ENCODE peak calls at places on chromosome 4, in nine cellular contexts. I is nephron progenitor cell, L is dorsolateral prefrontal cortex, A is heart left ventricle, X is activated B cell treated with CpG ODN at 0.5 μM for 24 hours, N is heart right ventricle, F is cardiac fibroblast, Y is progenitor cell of endocrine pancreas, P is astrocyte. H is an unnamed sample.

GRCh38 chr4:8770518-8771257 is 101.0 kb downstream of the HMX1 start:
- DNase-seq in I (no peak), L (no peak), A (no peak), X (no peak), N (no peak), F (no peak), Y (no peak), P (no peak), H (peak)

GRCh38 chr4:106650701-106651100 is 282.1 kb upstream of the GIMD1 start:
- DNase-seq in I (no peak), L (no peak), A (no peak), X (no peak), N (no peak), F (no peak), Y (no peak), P (no peak), H (no peak)

GRCh38 chr4:143403551-143403816 is 66.8 kb downstream of the GAB1 start:
- DNase-seq in I (no peak), L (no peak), A (no peak), X (no peak), N (no peak), F (no peak), Y (no peak), P (no peak), H (no peak)

GRCh38 chr4:179125870-179126269 is 1683.6 kb upstream of the AGA start:
- DNase-seq in I (no peak), L (no peak), A (no peak), X (no peak), N (no peak), F (no peak), Y (no peak), P (no peak), H (no peak)

GRCh38 chr4:40910706-40911105 is 161.0 kb downstream of the NSUN7 start:
- DNase-seq in I (no peak), L (no peak), A (no peak), X (no peak), N (no peak), F (peak), Y (no peak), P (no peak), H (no peak)

GRCh38 chr4:25792843-25793242 is 69.9 kb downstream of the SEL1L3 start:
- DNase-seq in I (no peak), L (no peak), A (no peak), X (no peak), N (no peak), F (no peak), Y (no peak), P (no peak), H (no peak)

GRCh38 chr4:82785248-82786003 is 13.2 kb downstream of the SCD5 start:
- DNase-seq in I (no peak), L (no peak), A (no peak), X (no peak), N (no peak), F (peak), Y (no peak), P (peak), H (no peak)

GRCh38 chr4:6297266-6297815 is 27.7 kb downstream of the WFS1 start:
- DNase-seq in I (no peak), L (no peak), A (no peak), X (no peak), N (no peak), F (no peak), Y (no peak), P (no peak), H (no peak)

GRCh38 chr4:3040447-3041191 is 33.7 kb downstream of the HTT-AS start:
- DNase-seq in I (no peak), L (no peak), A (no peak), X (no peak), N (no peak), F (no peak), Y (no peak), P (no peak), H (no peak)

GRCh38 chr4:186999676-187000075 is 276.0 kb upstream of the FAT1 start:
- DNase-seq in I (no peak), L (no peak), A (no peak), X (no peak), N (no peak), F (no peak), Y (no peak), P (no peak), H (no peak)

GRCh38 chr4:95548738-95549245 is at the start of gene UNC5C:
- DNase-seq in I (peak), L (peak), A (peak), X (no peak), N (peak), F (peak), Y (peak), P (peak), H (no peak)

GRCh38 chr4:1598641-1599481 is 85.3 kb downstream of the FAM53A start:
- DNase-seq in I (no peak), L (no peak), A (no peak), X (no peak), N (no peak), F (no peak), Y (no peak), P (no peak), H (no peak)

GRCh38 chr4:7697821-7698220 is 241.8 kb downstream of the AFAP1 start:
- DNase-seq in I (no peak), L (no peak), A (no peak), X (no peak), N (no peak), F (no peak), Y (no peak), P (no peak), H (no peak)

GRCh38 chr4:7699040-7699439 is 240.6 kb downstream of the AFAP1 start:
- DNase-seq in I (no peak), L (no peak), A (peak), X (no peak), N (peak), F (peak), Y (no peak), P (peak), H (no peak)

GRCh38 chr4:7697326-7697725 is 242.3 kb downstream of the AFAP1 start:
- DNase-seq in I (no peak), L (no peak), A (no peak), X (no peak), N (peak), F (no peak), Y (no peak), P (no peak), H (no peak)

GRCh38 chr4:7699825-7700224 is 239.8 kb downstream of the AFAP1 start:
- DNase-seq in I (no peak), L (no peak), A (no peak), X (no peak), N (no peak), F (no peak), Y (no peak), P (no peak), H (no peak)

DNA sequence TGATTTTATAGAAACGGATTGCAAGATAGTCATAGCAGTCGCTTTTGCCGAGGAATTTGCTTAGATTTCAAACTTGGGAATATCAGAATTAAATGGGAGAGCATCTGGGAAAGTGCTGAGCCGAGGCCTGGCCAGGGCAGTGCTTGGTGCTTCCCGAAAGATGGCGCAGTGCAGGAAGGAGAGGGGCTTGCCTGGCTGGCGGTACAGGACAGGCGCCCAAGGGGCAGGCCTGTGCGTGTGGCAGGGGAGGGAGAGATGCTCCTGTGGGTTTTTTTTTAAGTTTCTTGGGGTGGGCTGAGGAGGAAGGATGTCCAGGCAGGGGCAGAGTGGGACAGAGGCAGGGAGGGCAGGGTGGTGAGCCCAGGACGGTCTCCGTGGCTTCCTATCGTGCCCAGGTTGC is 241.1 kb downstream of the AFAP1 start:
- DNase-seq in I (peak), L (no peak), A (no peak), X (no peak), N (no peak), F (peak), Y (no peak), P (peak), H (no peak)
- TF ChIP-seq CTCF in I (no peak), L (no peak), A (no peak), X (no peak), N (no peak), F (peak), Y (no peak), P (no peak), H (no peak)

GRCh38 chr4:183599284-183599683 is 59.7 kb downstream of the RWDD4 start:
- DNase-seq in I (no peak), L (no peak), A (no peak), X (no peak), N (no peak), F (no peak), Y (no peak), P (no peak), H (no peak)

GRCh38 chr4:183601381-183601780 is 57.6 kb downstream of the RWDD4 start:
- DNase-seq in I (no peak), L (no peak), A (no peak), X (no peak), N (no peak), F (no peak), Y (no peak), P (no peak), H (no peak)

GRCh38 chr4:183599690-183600089 is 59.3 kb downstream of the RWDD4 start:
- DNase-seq in I (no peak), L (no peak), A (no peak), X (no peak), N (no peak), F (no peak), Y (no peak), P (no peak), H (no peak)

GRCh38 chr4:183602444-183603102 is 56.4 kb downstream of the RWDD4 start:
- DNase-seq in I (no peak), L (no peak), A (no peak), X (no peak), N (no peak), F (peak), Y (no peak), P (peak), H (no peak)

GRCh38 chr4:183600189-183600685 is 58.7 kb downstream of the RWDD4 start:
- DNase-seq in I (no peak), L (no peak), A (no peak), X (no peak), N (no peak), F (peak), Y (no peak), P (no peak), H (no peak)
- TF ChIP-seq CTCF in I (peak), L (no peak), A (no peak), X (no peak), N (no peak), F (peak), Y (peak), P (peak), H (no peak)

DNA sequence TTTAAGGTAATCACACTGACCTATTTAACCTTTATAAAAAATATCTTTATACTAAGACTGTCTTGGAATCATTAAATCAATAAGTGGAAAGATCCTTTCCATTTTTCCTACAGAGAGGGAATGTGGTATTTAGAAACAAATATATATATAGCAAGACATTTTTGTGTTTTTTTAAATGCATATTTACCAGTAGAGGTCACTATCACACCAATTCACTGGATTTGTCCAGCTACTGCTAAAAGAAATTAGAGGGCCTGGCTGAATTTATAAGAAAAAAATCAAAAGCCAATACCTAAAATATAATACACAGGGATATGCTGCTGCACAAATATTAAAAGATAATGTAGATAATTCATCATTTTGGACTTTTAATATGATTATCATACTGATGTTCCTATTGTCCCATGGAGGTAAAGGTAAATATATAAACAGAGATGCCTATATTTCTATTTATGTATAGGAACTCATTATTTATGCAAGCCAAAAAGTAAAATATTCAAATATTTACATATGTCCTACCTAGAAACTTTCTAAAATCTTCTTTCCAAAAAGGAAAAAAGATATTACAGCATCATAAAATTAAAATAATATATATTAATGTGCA is 69.5 kb downstream of the PDE5A start:
- DNase-seq in I (no peak), L (no peak), A (no peak), X (no peak), N (no peak), F (peak), Y (no peak), P (peak), H (no peak)
- TF ChIP-seq CTCF in I (peak), L (peak), A (peak), X (no peak), N (peak), F (peak), Y (peak), P (peak), H (no peak)

DNA sequence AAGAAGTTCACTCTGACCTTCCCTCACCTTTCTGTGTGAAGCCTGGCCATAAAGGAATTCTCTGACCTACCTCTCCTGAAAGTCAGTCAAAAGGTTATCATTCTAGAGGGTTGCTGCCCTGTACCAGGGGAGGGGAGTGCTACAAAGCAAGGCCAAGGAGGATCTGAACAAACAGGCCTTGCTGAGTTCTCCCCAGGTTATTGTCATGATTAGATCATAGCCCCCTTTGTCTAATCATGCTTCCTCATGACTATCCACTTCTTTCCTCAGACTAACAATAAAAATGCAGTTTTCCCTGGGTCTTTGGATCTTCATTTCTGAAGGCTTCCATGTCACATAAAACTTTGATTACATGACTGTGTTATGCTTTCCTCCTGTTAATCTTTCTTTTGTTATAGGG is 472.0 kb downstream of the IQCM start:
- DNase-seq in I (no peak), L (no peak), A (no peak), X (no peak), N (no peak), F (no peak), Y (no peak), P (no peak), H (no peak)
- TF ChIP-seq CTCF in I (no peak), L (no peak), A (no peak), X (no peak), N (no peak), F (no peak), Y (no peak), P (no peak), H (no peak)

DNA sequence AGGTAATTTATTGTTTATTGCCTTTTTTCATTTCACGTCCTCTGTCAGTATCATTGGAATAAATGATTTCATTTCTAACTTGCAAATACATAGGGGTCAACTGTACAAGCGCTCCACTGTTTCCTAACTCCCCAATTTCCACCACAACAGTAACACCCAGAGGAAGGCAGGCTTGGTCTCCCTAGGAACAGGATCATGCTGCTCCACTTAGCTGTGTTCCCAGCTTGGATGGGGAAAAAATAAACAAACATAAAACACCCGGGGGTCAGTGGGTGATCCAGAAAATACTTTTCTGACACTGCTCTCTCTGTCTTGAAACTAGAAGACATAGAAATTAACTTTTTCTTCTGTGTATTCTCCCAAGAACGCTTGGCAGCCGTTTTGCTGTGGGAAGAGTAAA is 772.5 kb downstream of the TRIML1 start:
- DNase-seq in I (no peak), L (no peak), A (no peak), X (no peak), N (no peak), F (no peak), Y (no peak), P (no peak), H (no peak)
- TF ChIP-seq CTCF in I (no peak), L (no peak), A (no peak), X (no peak), N (no peak), F (no peak), Y (no peak), P (no peak), H (no peak)

GRCh38 chr4:77305766-77306165 is 148.8 kb downstream of the CCNG2 start:
- DNase-seq in I (no peak), L (no peak), A (no peak), X (no peak), N (no peak), F (no peak), Y (no peak), P (no peak), H (no peak)
- TF ChIP-seq CTCF in I (no peak), L (no peak), A (no peak), X (no peak), N (no peak), F (no peak), Y (no peak), P (no peak), H (no peak)

GRCh38 chr4:158578476-158578875 is 56.8 kb downstream of the RXFP1 start:
- DNase-seq in I (no peak), L (no peak), A (no peak), X (no peak), N (no peak), F (peak), Y (no peak), P (peak), H (no peak)
- TF ChIP-seq CTCF in I (no peak), L (no peak), A (no peak), X (no peak), N (no peak), F (peak), Y (no peak), P (peak), H (no peak)

GRCh38 chr4:4254666-4255065 is 6.6 kb upstream of the TMEM128 start:
- DNase-seq in I (no peak), L (peak), A (no peak), X (no peak), N (no peak), F (no peak), Y (no peak), P (no peak), H (no peak)

GRCh38 chr4:4256799-4257198 is 8.8 kb upstream of the TMEM128 start:
- DNase-seq in I (no peak), L (no peak), A (no peak), X (no peak), N (no peak), F (no peak), Y (no peak), P (no peak), H (no peak)

GRCh38 chr4:4259484-4260100 is 11.6 kb upstream of the TMEM128 start:
- DNase-seq in I (no peak), L (no peak), A (no peak), X (no peak), N (no peak), F (no peak), Y (peak), P (no peak), H (no peak)

GRCh38 chr4:4260185-4260751 is 12.2 kb upstream of the TMEM128 start:
- DNase-seq in I (no peak), L (no peak), A (no peak), X (no peak), N (no peak), F (peak), Y (no peak), P (peak), H (no peak)
- TF ChIP-seq CTCF in I (no peak), L (no peak), A (no peak), X (no peak), N (no peak), F (peak), Y (peak), P (peak), H (no peak)

DNA sequence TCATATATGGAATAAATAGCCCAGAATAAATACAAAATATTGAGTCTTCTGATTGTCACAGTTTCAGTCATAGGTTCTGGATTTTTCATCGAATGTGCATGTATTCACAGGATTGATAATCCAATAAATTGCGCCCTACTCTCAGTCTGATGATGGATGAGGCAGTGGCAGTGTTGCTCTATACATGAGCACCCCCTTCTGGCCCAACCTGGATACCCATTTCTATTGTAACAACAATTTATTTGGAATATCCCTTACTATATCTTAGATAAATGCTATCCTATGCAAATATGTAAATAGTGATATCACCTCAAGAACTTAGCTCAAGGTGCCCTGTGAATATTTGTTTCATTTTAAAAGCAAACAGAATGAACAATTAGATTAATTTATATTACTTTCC is 733.7 kb upstream of the PABPC4L start:
- DNase-seq in I (peak), L (peak), A (no peak), X (no peak), N (no peak), F (no peak), Y (no peak), P (no peak), H (no peak)
- TF ChIP-seq CTCF in I (peak), L (no peak), A (no peak), X (no peak), N (no peak), F (no peak), Y (peak), P (no peak), H (no peak)